ENCODE peak calls at places on chromosomes 4 and X, in eight cellular contexts. One of them, this sample, is unnamed.

GRCh38 chr4:76811604-76812412 is 86.1 kb downstream of the SOWAHB start:
- DNase-seq in foreskin fibroblast: peak; percentile 44
- DNase-seq in HCT116: no peak
- DNase-seq in AG10803: peak; percentile 88
- DNase-seq in stomach: no peak
- DNase-seq in omental fat pad: no peak
- DNase-seq in choroid plexus epithelial cell: peak; percentile 69
- DNase-seq in GM13977: no peak
- DNase-seq in this sample: no peak

GRCh38 chr4:123832173-123833026 is 435.8 kb downstream of the SPRY1 start:
- DNase-seq in foreskin fibroblast: peak; percentile 97
- DNase-seq in HCT116: no peak
- DNase-seq in AG10803: peak; percentile 100
- DNase-seq in stomach: no peak
- DNase-seq in omental fat pad: no peak
- DNase-seq in choroid plexus epithelial cell: peak; percentile 100
- DNase-seq in GM13977: no peak
- DNase-seq in this sample: no peak

GRCh38 chr4:15043226-15043625 is 40.9 kb downstream of the CPEB2 start:
- DNase-seq in foreskin fibroblast: no peak
- DNase-seq in HCT116: peak; percentile 13
- DNase-seq in AG10803: no peak
- DNase-seq in stomach: no peak
- DNase-seq in omental fat pad: no peak
- DNase-seq in choroid plexus epithelial cell: peak; percentile 55
- DNase-seq in GM13977: no peak
- DNase-seq in this sample: no peak

GRCh38 chrX:123884809-123885408 is 25.1 kb downstream of the XIAP start:
- DNase-seq in foreskin fibroblast: peak; percentile 52
- DNase-seq in HCT116: no peak
- DNase-seq in AG10803: peak; percentile 52
- DNase-seq in stomach: no peak
- DNase-seq in omental fat pad: no peak
- DNase-seq in choroid plexus epithelial cell: peak; percentile 70
- DNase-seq in GM13977: peak; percentile 65
- DNase-seq in this sample: peak; percentile 42

GRCh38 chr4:47669946-47670345 is 167.9 kb downstream of the CORIN start:
- DNase-seq in foreskin fibroblast: peak; percentile 34
- DNase-seq in HCT116: no peak
- DNase-seq in AG10803: no peak
- DNase-seq in stomach: no peak
- DNase-seq in omental fat pad: no peak
- DNase-seq in choroid plexus epithelial cell: peak; percentile 69
- DNase-seq in GM13977: no peak
- DNase-seq in this sample: no peak

GRCh38 chr4:81724925-81725329 is 253.2 kb upstream of the RASGEF1B start:
- DNase-seq in foreskin fibroblast: no peak
- DNase-seq in HCT116: no peak
- DNase-seq in AG10803: no peak
- DNase-seq in stomach: peak; percentile 65
- DNase-seq in omental fat pad: no peak
- DNase-seq in choroid plexus epithelial cell: peak; percentile 2
- DNase-seq in GM13977: no peak
- DNase-seq in this sample: peak; percentile 38

GRCh38 chr4:75080888-75081287 is 148.0 kb downstream of the PARM1 start:
- DNase-seq in foreskin fibroblast: no peak
- DNase-seq in HCT116: no peak
- DNase-seq in AG10803: no peak
- DNase-seq in stomach: no peak
- DNase-seq in omental fat pad: no peak
- DNase-seq in choroid plexus epithelial cell: no peak
- DNase-seq in GM13977: no peak
- DNase-seq in this sample: no peak

GRCh38 chrX:77003956-77004355 is 443.2 kb upstream of the FGF16 start:
- DNase-seq in foreskin fibroblast: no peak
- DNase-seq in HCT116: no peak
- DNase-seq in AG10803: peak; percentile 38
- DNase-seq in stomach: no peak
- DNase-seq in omental fat pad: no peak
- DNase-seq in choroid plexus epithelial cell: no peak
- DNase-seq in GM13977: no peak
- DNase-seq in this sample: no peak

DNA sequence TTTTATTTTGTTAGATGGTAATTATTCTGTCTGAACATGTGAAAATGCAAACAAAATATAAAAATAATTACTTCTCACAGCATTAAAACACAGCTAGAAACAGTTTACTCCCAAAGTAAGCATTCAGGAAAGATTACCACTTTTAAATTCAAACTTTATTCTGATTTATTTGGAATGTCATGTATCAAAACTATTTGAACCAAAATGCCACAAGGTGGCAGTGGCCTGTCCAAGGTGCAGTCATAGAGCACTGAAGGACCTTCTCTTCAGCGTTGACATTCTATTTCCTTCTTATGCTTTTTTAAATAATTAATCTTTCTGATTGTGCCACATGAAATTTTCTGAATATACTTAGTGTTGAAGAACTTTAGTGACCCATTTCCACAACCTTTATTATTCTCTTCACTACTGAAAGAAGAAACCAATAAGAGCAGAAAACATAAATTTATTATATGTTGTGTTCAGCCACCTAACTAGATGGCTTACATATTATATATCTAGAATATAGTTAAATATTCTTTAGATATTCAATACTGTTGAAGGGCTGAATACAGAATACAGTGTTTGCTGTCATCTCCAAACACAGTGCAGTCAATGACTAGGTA is 283.6 kb downstream of the CFAP299 start:
- DNase-seq in foreskin fibroblast: no peak
- DNase-seq in HCT116: peak; percentile 15
- DNase-seq in AG10803: no peak
- DNase-seq in stomach: no peak
- DNase-seq in omental fat pad: no peak
- DNase-seq in choroid plexus epithelial cell: peak; percentile 34
- DNase-seq in GM13977: no peak
- DNase-seq in this sample: peak; percentile 5
- TF ChIP-seq CTCF in foreskin fibroblast: peak; percentile 22
- TF ChIP-seq CTCF in HCT116: peak; percentile 44
- TF ChIP-seq CTCF in AG10803: no peak
- TF ChIP-seq CTCF in stomach: no peak
- TF ChIP-seq CTCF in omental fat pad: no peak
- TF ChIP-seq CTCF in choroid plexus epithelial cell: peak; percentile 48
- TF ChIP-seq CTCF in GM13977: peak; percentile 31
- TF ChIP-seq CTCF in this sample: peak; percentile 12

GRCh38 chrX:6129751-6130150 is 98.9 kb downstream of the NLGN4X start:
- DNase-seq in foreskin fibroblast: no peak
- DNase-seq in HCT116: no peak
- DNase-seq in AG10803: no peak
- DNase-seq in stomach: no peak
- DNase-seq in omental fat pad: no peak
- DNase-seq in choroid plexus epithelial cell: no peak
- DNase-seq in GM13977: no peak
- DNase-seq in this sample: no peak

GRCh38 chrX:6132970-6133369 is 95.7 kb downstream of the NLGN4X start:
- DNase-seq in foreskin fibroblast: no peak
- DNase-seq in HCT116: no peak
- DNase-seq in AG10803: no peak
- DNase-seq in stomach: no peak
- DNase-seq in omental fat pad: no peak
- DNase-seq in choroid plexus epithelial cell: no peak
- DNase-seq in GM13977: no peak
- DNase-seq in this sample: no peak

GRCh38 chrX:6129195-6129594 is 99.5 kb downstream of the NLGN4X start:
- DNase-seq in foreskin fibroblast: no peak
- DNase-seq in HCT116: no peak
- DNase-seq in AG10803: no peak
- DNase-seq in stomach: no peak
- DNase-seq in omental fat pad: no peak
- DNase-seq in choroid plexus epithelial cell: no peak
- DNase-seq in GM13977: no peak
- DNase-seq in this sample: no peak
- TF ChIP-seq CTCF in foreskin fibroblast: no peak
- TF ChIP-seq CTCF in HCT116: no peak
- TF ChIP-seq CTCF in AG10803: no peak
- TF ChIP-seq CTCF in stomach: no peak
- TF ChIP-seq CTCF in omental fat pad: no peak
- TF ChIP-seq CTCF in choroid plexus epithelial cell: no peak
- TF ChIP-seq CTCF in GM13977: no peak
- TF ChIP-seq CTCF in this sample: no peak

GRCh38 chrX:69133561-69134542 is 31.4 kb downstream of the PJA1 start:
- DNase-seq in foreskin fibroblast: peak; percentile 37
- DNase-seq in HCT116: peak; percentile 72
- DNase-seq in AG10803: peak; percentile 78
- DNase-seq in stomach: no peak
- DNase-seq in omental fat pad: no peak
- DNase-seq in choroid plexus epithelial cell: peak; percentile 84
- DNase-seq in GM13977: no peak
- DNase-seq in this sample: peak; percentile 70
- TF ChIP-seq CTCF in foreskin fibroblast: peak; percentile 57
- TF ChIP-seq CTCF in HCT116: peak; percentile 73
- TF ChIP-seq CTCF in AG10803: peak; percentile 60
- TF ChIP-seq CTCF in stomach: peak; percentile 30
- TF ChIP-seq CTCF in omental fat pad: no peak
- TF ChIP-seq CTCF in choroid plexus epithelial cell: peak; percentile 74
- TF ChIP-seq CTCF in GM13977: no peak
- TF ChIP-seq CTCF in this sample: peak; percentile 51

DNA sequence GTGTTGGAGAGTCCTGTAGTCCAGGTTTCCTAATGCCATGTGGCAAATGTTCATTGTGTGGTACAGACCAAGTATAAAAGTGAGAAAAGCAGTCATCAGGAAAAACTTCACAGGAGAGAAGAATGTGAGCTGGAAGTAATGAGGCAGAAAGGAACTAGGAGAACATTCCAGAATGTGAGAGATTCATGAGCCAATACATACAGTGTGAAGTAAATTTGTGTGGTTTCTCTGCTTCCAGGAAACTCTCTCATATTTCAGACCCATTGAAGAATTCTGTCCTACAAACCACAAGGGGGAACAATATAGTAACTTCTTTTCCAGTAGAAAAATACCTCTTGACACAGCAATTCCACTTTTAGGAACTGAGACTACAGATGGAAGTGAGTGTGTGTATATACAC is 136.5 kb downstream of the RNF150 start:
- DNase-seq in foreskin fibroblast: peak; percentile 35
- DNase-seq in HCT116: no peak
- DNase-seq in AG10803: peak; percentile 91
- DNase-seq in stomach: no peak
- DNase-seq in omental fat pad: no peak
- DNase-seq in choroid plexus epithelial cell: peak; percentile 79
- DNase-seq in GM13977: no peak
- DNase-seq in this sample: no peak
- TF ChIP-seq CTCF in foreskin fibroblast: peak; percentile 14
- TF ChIP-seq CTCF in HCT116: no peak
- TF ChIP-seq CTCF in AG10803: peak; percentile 29
- TF ChIP-seq CTCF in stomach: no peak
- TF ChIP-seq CTCF in omental fat pad: no peak
- TF ChIP-seq CTCF in choroid plexus epithelial cell: no peak
- TF ChIP-seq CTCF in GM13977: no peak
- TF ChIP-seq CTCF in this sample: no peak

GRCh38 chrX:103464774-103465117 is 54.5 kb downstream of the RAB40A start:
- DNase-seq in foreskin fibroblast: peak; percentile 84
- DNase-seq in HCT116: peak; percentile 21
- DNase-seq in AG10803: peak; percentile 66
- DNase-seq in stomach: peak; percentile 74
- DNase-seq in omental fat pad: peak; percentile 60
- DNase-seq in choroid plexus epithelial cell: peak; percentile 85
- DNase-seq in GM13977: peak; percentile 34
- DNase-seq in this sample: peak; percentile 78
- TF ChIP-seq CTCF in foreskin fibroblast: peak; percentile 75
- TF ChIP-seq CTCF in HCT116: peak; percentile 71
- TF ChIP-seq CTCF in AG10803: peak; percentile 79
- TF ChIP-seq CTCF in stomach: peak; percentile 70
- TF ChIP-seq CTCF in omental fat pad: no peak
- TF ChIP-seq CTCF in choroid plexus epithelial cell: peak; percentile 81
- TF ChIP-seq CTCF in GM13977: peak; percentile 79
- TF ChIP-seq CTCF in this sample: peak; percentile 75

DNA sequence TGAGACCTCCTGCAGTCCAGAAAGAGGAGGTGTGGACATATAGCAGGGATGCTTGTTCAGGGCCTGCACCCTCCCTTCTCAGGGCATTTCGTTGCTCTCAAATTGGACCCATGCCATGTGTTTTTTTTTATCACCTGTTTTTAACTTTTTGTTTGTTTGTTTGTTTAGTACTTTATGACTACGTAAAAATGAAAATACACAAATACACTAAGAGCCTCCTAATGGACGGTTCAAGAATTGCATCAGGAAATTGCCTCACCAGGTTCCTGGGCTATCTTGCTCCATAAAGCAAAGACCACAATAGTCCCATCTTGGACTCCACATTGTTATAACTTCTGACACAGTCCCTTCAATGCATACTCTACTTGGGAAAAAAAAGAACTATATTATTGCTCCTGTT is 1685.9 kb upstream of the TENM3 start:
- DNase-seq in foreskin fibroblast: no peak
- DNase-seq in HCT116: peak; percentile 15
- DNase-seq in AG10803: no peak
- DNase-seq in stomach: no peak
- DNase-seq in omental fat pad: no peak
- DNase-seq in choroid plexus epithelial cell: no peak
- DNase-seq in GM13977: peak; percentile 31
- DNase-seq in this sample: no peak
- TF ChIP-seq CTCF in foreskin fibroblast: no peak
- TF ChIP-seq CTCF in HCT116: peak; percentile 52
- TF ChIP-seq CTCF in AG10803: no peak
- TF ChIP-seq CTCF in stomach: no peak
- TF ChIP-seq CTCF in omental fat pad: no peak
- TF ChIP-seq CTCF in choroid plexus epithelial cell: peak; percentile 4
- TF ChIP-seq CTCF in GM13977: peak; percentile 56
- TF ChIP-seq CTCF in this sample: no peak

DNA sequence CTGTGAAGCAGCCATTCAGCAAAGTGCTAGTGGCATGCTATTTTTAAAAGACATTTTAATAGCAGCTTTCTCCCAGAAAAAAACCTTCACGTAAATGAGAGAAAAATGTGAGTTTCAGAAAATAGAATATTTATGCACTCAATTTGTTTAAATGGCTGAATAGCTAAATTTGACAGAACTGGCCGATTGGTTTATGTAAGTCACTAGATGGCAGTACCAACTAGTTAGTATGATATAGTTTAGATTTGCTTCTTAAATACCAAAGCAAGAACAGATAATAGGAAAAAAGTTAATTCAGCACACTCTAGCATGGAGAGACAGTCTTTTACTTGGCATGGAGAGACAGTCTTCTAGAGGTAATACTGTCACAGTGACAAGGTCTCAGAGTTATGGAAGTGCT is 250.1 kb downstream of the SNCA start:
- DNase-seq in foreskin fibroblast: peak; percentile 45
- DNase-seq in HCT116: peak; percentile 7
- DNase-seq in AG10803: peak; percentile 22
- DNase-seq in stomach: no peak
- DNase-seq in omental fat pad: no peak
- DNase-seq in choroid plexus epithelial cell: peak; percentile 49
- DNase-seq in GM13977: no peak
- DNase-seq in this sample: no peak
- TF ChIP-seq CTCF in foreskin fibroblast: peak; percentile 6
- TF ChIP-seq CTCF in HCT116: peak; percentile 20
- TF ChIP-seq CTCF in AG10803: peak; percentile 40
- TF ChIP-seq CTCF in stomach: no peak
- TF ChIP-seq CTCF in omental fat pad: no peak
- TF ChIP-seq CTCF in choroid plexus epithelial cell: no peak
- TF ChIP-seq CTCF in GM13977: peak; percentile 14
- TF ChIP-seq CTCF in this sample: no peak

This sample was measured in Calu3.